ENCODE peak calls at places on chromosomes 12 and 14, in four cellular contexts. W, F, I and U are unnamed samples.

GRCh38 chr12:38744056-38744455 is 161.3 kb downstream of the CPNE8 start:
- DNase-seq in W (no peak), I (no peak), F (no peak), U (no peak)

GRCh38 chr14:78530078-78530477 is 359.9 kb downstream of the NRXN3 start:
- DNase-seq in W (no peak), F (no peak), I (peak), U (no peak)

GRCh38 chr12:115191342-115191741 is 507.4 kb upstream of the TBX3 start:
- DNase-seq in W (no peak), I (no peak), F (no peak), U (no peak)

GRCh38 chr12:76706099-76706498 is 57.8 kb upstream of the ZDHHC17 start:
- DNase-seq in I (peak), F (no peak), W (no peak), U (no peak)

GRCh38 chr14:41403360-41403759 is 203.3 kb upstream of the LRFN5 start:
- DNase-seq in I (no peak), F (no peak), W (no peak), U (no peak)

GRCh38 chr12:47328831-47329545 is 249.2 kb upstream of the AMIGO2 start:
- DNase-seq in I (peak), W (no peak), F (no peak), U (no peak)

GRCh38 chr14:103093856-103094405 is 594 bp upstream of the EXOC3L4 start:
- DNase-seq in W (no peak), F (no peak), I (no peak), U (no peak)

GRCh38 chr12:47949441-47950341 is 13.7 kb upstream of the TMEM106C start:
- DNase-seq in W (peak), I (peak), F (peak), U (peak)

GRCh38 chr14:105143451-105144230 is 24.9 kb downstream of the JAG2 start:
- DNase-seq in W (no peak), I (no peak), F (no peak), U (no peak)

GRCh38 chr12:58032156-58032555 is 90.8 kb downstream of the ATP23 start:
- DNase-seq in F (no peak), I (no peak), W (no peak), U (no peak)

GRCh38 chr12:19421503-19422282 is 17.6 kb upstream of the AEBP2 start:
- DNase-seq in W (no peak), I (no peak), F (no peak), U (peak)

GRCh38 chr12:67512061-67512460 is 136.5 kb upstream of the DYRK2 start:
- DNase-seq in W (no peak), I (peak), F (no peak), U (no peak)

GRCh38 chr12:102756564-102756963 is 160.5 kb downstream of the PAH start:
- DNase-seq in F (no peak), W (no peak), I (no peak), U (no peak)

GRCh38 chr14:22282429-22282828 is 306.6 kb downstream of the DAD1 start:
- DNase-seq in I (no peak), F (no peak), W (no peak), U (no peak)

GRCh38 chr12:109710747-109711595 is 2.7 kb upstream of the FAM222A start:
- DNase-seq in F (no peak), W (no peak), I (peak), U (no peak)

GRCh38 chr12:70190252-70191010 is 52.8 kb upstream of the CNOT2 start:
- DNase-seq in I (peak), F (no peak), W (no peak), U (no peak)

GRCh38 chr12:57236224-57236924 is 6.9 kb downstream of the SHMT2 start:
- DNase-seq in I (no peak), W (no peak), F (no peak), U (peak)

GRCh38 chr12:62963642-62964041 is 28.7 kb upstream of the PPM1H start:
- DNase-seq in W (no peak), I (no peak), F (no peak), U (no peak)

GRCh38 chr14:100422556-100423420 is 99.6 kb downstream of the SLC25A47 start:
- DNase-seq in I (no peak), F (no peak), W (no peak), U (no peak)

GRCh38 chr12:108337235-108338223 is 1.6 kb downstream of the CMKLR1 start:
- DNase-seq in I (peak), W (no peak), F (no peak), U (no peak)

GRCh38 chr14:65170768-65171251 is 68.5 kb upstream of the MAX start:
- DNase-seq in F (no peak), I (peak), W (peak), U (no peak)

GRCh38 chr12:102691773-102692555 is 211.6 kb upstream of the IGF1 start:
- DNase-seq in F (no peak), I (no peak), W (no peak), U (peak)

GRCh38 chr12:102249073-102249854 is 51.6 kb upstream of the PMCH start:
- DNase-seq in W (no peak), F (no peak), I (no peak), U (no peak)

GRCh38 chr12:84201976-84202375 is 710.6 kb downstream of the SLC6A15 start:
- DNase-seq in I (no peak), W (no peak), F (no peak), U (no peak)

GRCh38 chr12:68482660-68483059 is 128.0 kb upstream of the RAP1B start:
- DNase-seq in I (no peak), W (no peak), F (no peak), U (no peak)

GRCh38 chr14:100486025-100486828 is 101.0 kb downstream of the BEGAIN start:
- DNase-seq in W (peak), I (peak), F (no peak), U (no peak)